ENCODE peak calls at places on chromosomes 13 and 19, in six cellular contexts. X is stimulated activated CD4-positive, alpha-beta T cell treated with anti-CD3 and anti-CD28 coated beads, Interleukin-1b, Interleukin-23, amount 100 ng/mL, for 1 hour; K is SHP77; G is NCI-H748 treated with DMSO at 0.1 percent for 48 hours; A is Peyer's patch; Z is B cell. W is an unnamed sample.
A peak's percentile ranks its signal among the peaks of the same experiment; 100 is the strongest.

GRCh38 chr13:29561918-29562317 is 33.6 kb downstream of the SLC7A1 start:
- DNase-seq in X (no peak), Z (no peak), A (no peak), G (no peak), K (no peak), W (no peak)

GRCh38 chr13:43014162-43014561 is 9.2 kb upstream of the DNAJC15 start:
- DNase-seq in G (no peak), Z (no peak), K (no peak), X (no peak), A (no peak), W (no peak)

GRCh38 chr13:54175470-54175869 is 1146.9 kb downstream of the OLFM4 start:
- DNase-seq in G (no peak), X (no peak), Z (no peak), A (no peak), K (no peak), W (no peak)

GRCh38 chr13:101941095-101941777 is 460.6 kb downstream of the FGF14 start:
- DNase-seq in K (no peak), G (peak; percentile 21), Z (no peak), A (no peak), X (no peak), W (no peak)

GRCh38 chr19:12065100-12065538 is 588 bp downstream of the ZNF844 start:
- DNase-seq in K (no peak), G (no peak), Z (no peak), A (no peak), X (no peak), W (no peak)

GRCh38 chr13:38685974-38686571 is 804 bp upstream of the FREM2 start:
- DNase-seq in G (peak; percentile 77), K (no peak), Z (no peak), X (no peak), A (no peak), W (peak; percentile 29)

GRCh38 chr13:94546071-94546839 is 49.7 kb downstream of the TGDS start:
- DNase-seq in G (no peak), X (no peak), Z (no peak), A (no peak), K (no peak), W (no peak)

GRCh38 chr13:37816276-37816675 is 53.3 kb downstream of the TRPC4 start:
- DNase-seq in X (no peak), G (no peak), Z (no peak), K (no peak), A (no peak), W (no peak)

GRCh38 chr19:19997656-19998268 is 41.5 kb downstream of the ZNF682 start:
- DNase-seq in A (no peak), Z (peak; percentile 38), G (no peak), K (peak; percentile 1), X (no peak), W (no peak)

GRCh38 chr13:36750046-36750445 is 69.0 kb upstream of the RFXAP start:
- DNase-seq in A (no peak), Z (no peak), X (no peak), K (no peak), G (no peak), W (no peak)

GRCh38 chr19:11457115-11457514 is 21.7 kb downstream of the PRKCSH start:
- DNase-seq in A (no peak), K (no peak), G (no peak), X (no peak), Z (no peak), W (no peak)

GRCh38 chr13:35309711-35310110 is 166.8 kb downstream of the MAB21L1 start:
- DNase-seq in Z (no peak), A (no peak), K (no peak), X (no peak), G (no peak), W (no peak)

GRCh38 chr19:5926641-5927438 is 12.8 kb downstream of the CAPS start:
- DNase-seq in X (no peak), K (no peak), Z (no peak), G (no peak), A (no peak), W (no peak)

GRCh38 chr13:74206061-74206561 is 71.9 kb upstream of the KLF12 start:
- DNase-seq in X (no peak), K (no peak), A (no peak), Z (no peak), G (no peak), W (no peak)

GRCh38 chr13:105972811-105973590 is 562.5 kb downstream of the EFNB2 start:
- DNase-seq in Z (no peak), G (no peak), A (no peak), X (no peak), K (no peak), W (no peak)

GRCh38 chr13:102402292-102402691 is 444 bp upstream of the FGF14 start:
- DNase-seq in K (peak; percentile 95), G (peak; percentile 84), A (no peak), Z (no peak), X (no peak), W (peak; percentile 66)

GRCh38 chr13:112187527-112188297 is 120.8 kb downstream of the SOX1 start:
- DNase-seq in X (no peak), Z (no peak), A (no peak), G (no peak), K (no peak), W (no peak)

GRCh38 chr19:58476498-58477015 is 405 bp downstream of the ZNF446 start:
- DNase-seq in X (no peak), G (no peak), K (no peak), A (no peak), Z (no peak), W (peak; percentile 65)

GRCh38 chr19:10936661-10937084 is 8.1 kb downstream of the TIMM29 start:
- DNase-seq in X (no peak), K (peak; percentile 81), G (peak; percentile 46), A (peak; percentile 53), Z (peak; percentile 40), W (peak; percentile 62)

GRCh38 chr19:18440421-18440877 is 2.5 kb upstream of the ISYNA1 start:
- DNase-seq in G (no peak), K (peak; percentile 41), Z (peak; percentile 66), X (no peak), A (no peak), W (no peak)